ENCODE peak calls at places on chromosome 5, in ten cellular contexts. B is tibial nerve, A is mammary epithelial cell, D is tibial artery, K is breast epithelium, J is GM23248, C is neuronal stem cell, H is OCI-LY7, R is uterus, G is gastrocnemius medialis. I is an unnamed sample. For H3K9me3, the result is how much of the 10 kb centered on the place peaks cover.

GRCh38 chr5:113242481-113243348 is 192.1 kb downstream of the TSSK1B start:
- DNase-seq in B (no peak), A (peak), D (no peak), K (no peak), J (no peak), C (no peak), H (no peak), R (no peak), G (no peak), I (no peak)

GRCh38 chr5:143820451-143820850 is 8.5 kb downstream of the HMHB1 start:
- DNase-seq in B (no peak), A (no peak), D (no peak), K (no peak), J (peak), C (no peak), H (no peak), R (no peak), G (no peak), I (no peak)

GRCh38 chr5:35282805-35283204 is 52.5 kb upstream of the PRLR start:
- DNase-seq in B (no peak), A (no peak), D (no peak), K (no peak), J (no peak), C (no peak), H (no peak), R (no peak), G (no peak), I (no peak)

GRCh38 chr5:14008819-14009311 is 64.4 kb upstream of the DNAH5 start:
- DNase-seq in B (no peak), A (no peak), D (no peak), K (peak), J (no peak), C (no peak), H (no peak), R (no peak), G (no peak), I (peak)

GRCh38 chr5:79875230-79875629 is 115.8 kb downstream of the MTX3 start:
- DNase-seq in B (peak), A (no peak), D (no peak), K (no peak), J (peak), C (no peak), H (no peak), R (no peak), G (no peak), I (no peak)

GRCh38 chr5:10607666-10608442 is 44.0 kb downstream of the ANKRD33B start:
- DNase-seq in B (peak), A (no peak), D (peak), K (no peak), J (peak), C (no peak), H (peak), R (peak), G (peak), I (peak)

GRCh38 chr5:81506900-81507588 is 113.1 kb upstream of the ACOT12 start:
- DNase-seq in B (peak), A (peak), D (peak), K (peak), J (peak), C (peak), H (peak), R (peak), G (peak), I (no peak)

GRCh38 chr5:30539004-30539634 is 654.4 kb upstream of the CDH6 start:
- DNase-seq in B (no peak), A (peak), D (peak), K (no peak), J (no peak), C (no peak), H (no peak), R (no peak), G (no peak), I (peak)

GRCh38 chr5:124754206-124754927 is 7.9 kb upstream of the ZNF608 start:
- DNase-seq in B (no peak), A (no peak), D (no peak), K (no peak), J (peak), C (no peak), H (peak), R (no peak), G (no peak), I (no peak)

GRCh38 chr5:100430268-100430900 is 104.8 kb upstream of the FAM174A start:
- DNase-seq in B (peak), A (peak), D (peak), K (no peak), J (peak), C (peak), H (peak), R (no peak), G (peak), I (peak)

GRCh38 chr5:175385691-175386360 is 58.2 kb downstream of the DRD1 start:
- DNase-seq in B (no peak), A (no peak), D (no peak), K (no peak), J (no peak), C (no peak), H (no peak), R (no peak), G (no peak), I (no peak)

GRCh38 chr5:54838843-54839242 is 146.6 kb downstream of the ESM1 start:
- DNase-seq in B (no peak), A (no peak), D (no peak), K (no peak), J (no peak), C (no peak), H (no peak), R (no peak), G (no peak), I (no peak)

GRCh38 chr5:91224459-91224858 is 158.7 kb downstream of the ARRDC3 start:
- DNase-seq in B (no peak), A (no peak), D (no peak), K (no peak), J (peak), C (no peak), H (no peak), R (no peak), G (no peak), I (no peak)

GRCh38 chr5:115549154-115549553 is 4.6 kb upstream of the FEM1C start:
- DNase-seq in B (no peak), A (no peak), D (no peak), K (no peak), J (no peak), C (no peak), H (peak), R (no peak), G (no peak), I (no peak)

GRCh38 chr5:53481887-53482716 is 1.7 kb downstream of the FST start:
- DNase-seq in B (peak), A (peak), D (peak), K (peak), J (peak), C (peak), H (peak), R (peak), G (no peak), I (peak)

GRCh38 chr5:135441919-135442318 is 5.2 kb downstream of the DCANP1 start:
- DNase-seq in B (no peak), A (no peak), D (no peak), K (no peak), J (no peak), C (no peak), H (no peak), R (no peak), G (no peak), I (no peak)

GRCh38 chr5:141864371-141865370 is 13.5 kb downstream of the PCDH1 start:
- DNase-seq in B (no peak), A (no peak), D (no peak), K (no peak), J (no peak), C (no peak), H (peak), R (no peak), G (no peak), I (no peak)

GRCh38 chr5:165057156-165057555 is 1551.7 kb downstream of the MAT2B start:
- DNase-seq in B (no peak), A (no peak), D (no peak), K (no peak), J (no peak), C (no peak), H (no peak), R (no peak), G (no peak), I (no peak)

GRCh38 chr5:124704594-124705284 is 41.7 kb downstream of the ZNF608 start:
- DNase-seq in B (no peak), A (no peak), D (no peak), K (no peak), J (no peak), C (no peak), H (peak), R (no peak), G (no peak), I (no peak)

GRCh38 chr5:132050136-132050535 is 10.3 kb upstream of the IL3 start:
- DNase-seq in B (no peak), A (no peak), D (peak), K (no peak), J (no peak), C (no peak), H (no peak), R (peak), G (no peak), I (no peak)

GRCh38 chr5:168055982-168056381 is 235.5 kb upstream of the WWC1 start:
- DNase-seq in B (peak), A (no peak), D (no peak), K (no peak), J (no peak), C (no peak), H (no peak), R (no peak), G (no peak), I (no peak)

GRCh38 chr5:26121343-26121742 is 917.0 kb downstream of the CDH9 start:
- DNase-seq in B (peak), A (no peak), D (no peak), K (no peak), J (peak), C (peak), H (no peak), R (no peak), G (no peak), I (no peak)

GRCh38 chr5:94314507-94315170 is 303.8 kb downstream of the KIAA0825 start:
- DNase-seq in B (no peak), A (no peak), D (no peak), K (no peak), J (no peak), C (no peak), H (no peak), R (no peak), G (no peak), I (no peak)

GRCh38 chr5:154758501-154758900 is 3.3 kb downstream of the LARP1 start:
- DNase-seq in B (no peak), A (no peak), D (no peak), K (no peak), J (peak), C (no peak), H (no peak), R (no peak), G (no peak), I (no peak)

GRCh38 chr5:154757647-154758406 is 2.6 kb downstream of the LARP1 start:
- DNase-seq in B (no peak), A (peak), D (no peak), K (no peak), J (peak), C (no peak), H (peak), R (no peak), G (no peak), I (peak)

GRCh38 chr5:154756871-154757646 is 1.9 kb downstream of the LARP1 start:
- DNase-seq in B (no peak), A (peak), D (peak), K (no peak), J (peak), C (peak), H (peak), R (peak), G (peak), I (peak)

GRCh38 chr5:154761062-154761740 is 6.0 kb downstream of the LARP1 start:
- DNase-seq in B (no peak), A (no peak), D (no peak), K (no peak), J (peak), C (no peak), H (peak), R (no peak), G (no peak), I (no peak)

GRCh38 chr5:154758977-154759376 is 3.8 kb downstream of the LARP1 start:
- DNase-seq in B (no peak), A (peak), D (no peak), K (no peak), J (no peak), C (no peak), H (no peak), R (no peak), G (no peak), I (no peak)
- H3K27ac ChIP-seq in B (peak), A (peak), D (peak), K (peak), J (peak), C (no peak), H (no peak), R (no peak), G (peak), I (no peak)

DNA sequence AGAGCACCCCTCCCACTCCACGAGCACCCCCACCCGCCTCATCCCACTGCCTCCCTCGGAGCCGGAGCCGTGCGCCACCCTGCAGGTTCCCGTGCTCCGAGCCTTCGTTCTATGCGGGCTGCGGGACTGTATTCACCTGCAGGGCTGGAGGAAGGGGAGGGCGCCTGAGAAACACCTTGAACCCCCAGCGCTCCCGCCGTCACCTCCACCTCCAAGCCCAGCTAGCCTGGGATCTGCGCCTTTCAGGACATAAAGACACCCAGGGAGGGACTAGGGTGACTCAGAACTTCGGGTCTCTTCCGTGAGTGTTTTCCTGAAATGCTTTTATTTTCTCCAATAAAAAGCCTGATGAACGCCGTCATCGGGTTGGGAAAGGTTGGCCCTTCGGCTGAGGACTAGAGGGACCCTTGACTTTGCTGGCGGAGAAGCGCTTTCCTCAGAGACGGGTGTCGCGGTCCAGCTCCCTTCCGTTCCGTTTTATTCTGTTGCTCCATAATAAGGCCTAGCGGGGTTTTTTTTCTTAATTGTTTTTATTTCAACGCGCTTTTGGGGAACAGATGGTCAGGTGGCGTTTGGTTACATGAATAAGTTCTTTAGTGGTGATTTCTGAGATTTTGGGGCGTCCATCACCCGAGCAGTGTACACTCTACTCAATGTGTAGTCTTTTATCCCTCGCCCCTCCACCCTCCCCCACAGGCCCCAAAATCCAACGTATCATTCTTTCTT is 4.6 kb downstream of the TLX3 start:
- DNase-seq in B (no peak), A (no peak), D (no peak), K (no peak), J (no peak), C (no peak), H (no peak), R (no peak), G (no peak), I (no peak)
- H3K9me3 ChIP-seq in B (under half), A (under half), D (under half), K (under half), J (under half), C (under half), H (under half), R (under half), G (under half), I (under half)

GRCh38 chr5:16690243-16690839 is 73.5 kb upstream of the RETREG1 start:
- DNase-seq in B (peak), A (peak), D (no peak), K (no peak), J (peak), C (peak), H (peak), R (no peak), G (no peak), I (no peak)
- H3K27ac ChIP-seq in B (no peak), A (no peak), D (no peak), K (no peak), J (no peak), C (no peak), H (no peak), R (no peak), G (no peak), I (no peak)

GRCh38 chr5:44997506-44997905 is 188.8 kb downstream of the MRPS30 start:
- DNase-seq in B (no peak), A (no peak), D (no peak), K (no peak), J (no peak), C (no peak), H (no peak), R (no peak), G (no peak), I (no peak)
- H3K9me3 ChIP-seq in B (under half), A (under half), D (under half), K (under half), J (under half), C (under half), H (under half), R (under half), G (under half), I (under half)

GRCh38 chr5:102294996-102295395 is 1.1 kb downstream of the SLCO4C1 start:
- DNase-seq in B (no peak), A (no peak), D (no peak), K (no peak), J (no peak), C (no peak), H (no peak), R (no peak), G (no peak), I (no peak)
- H3K27ac ChIP-seq in B (no peak), A (no peak), D (no peak), K (no peak), J (no peak), C (no peak), H (no peak), R (no peak), G (no peak), I (no peak)

GRCh38 chr5:68924490-68925145 is 169.2 kb upstream of the SLC30A5 start:
- DNase-seq in B (peak), A (peak), D (no peak), K (peak), J (peak), C (no peak), H (no peak), R (no peak), G (no peak), I (peak)

GRCh38 chr5:68932830-68933434 is 160.9 kb upstream of the SLC30A5 start:
- DNase-seq in B (no peak), A (no peak), D (no peak), K (no peak), J (no peak), C (peak), H (peak), R (no peak), G (no peak), I (no peak)

GRCh38 chr5:68928617-68929302 is 165.1 kb upstream of the SLC30A5 start:
- DNase-seq in B (no peak), A (no peak), D (no peak), K (no peak), J (no peak), C (no peak), H (no peak), R (no peak), G (no peak), I (no peak)

DNA sequence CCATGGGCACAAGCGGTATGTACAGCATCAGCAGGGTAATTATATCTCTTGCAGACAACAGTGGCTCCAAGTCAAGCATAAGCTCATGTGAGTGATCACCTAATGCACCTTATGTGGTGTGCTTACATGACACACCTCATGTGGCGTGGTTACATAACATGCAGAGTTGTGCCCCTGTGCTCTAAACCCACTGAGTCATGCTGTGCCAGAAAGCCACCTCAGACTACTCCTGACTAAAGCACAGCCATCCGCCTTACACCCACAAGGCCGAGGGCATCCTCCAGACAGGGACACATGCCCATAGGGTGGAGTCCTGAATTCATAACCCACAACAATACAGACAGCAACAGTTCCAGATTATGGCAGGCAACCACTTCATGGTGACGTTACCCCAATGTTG is 163.7 kb upstream of the SLC30A5 start:
- DNase-seq in B (no peak), A (peak), D (no peak), K (no peak), J (no peak), C (no peak), H (no peak), R (no peak), G (no peak), I (no peak)
- H3K9me3 ChIP-seq in B (under half), A (under half), D (under half), K (under half), J (under half), C (under half), H (under half), R (under half), G (under half), I (under half)

GRCh38 chr5:179495906-179496455 is 54.4 kb upstream of the RUFY1 start:
- DNase-seq in B (no peak), A (no peak), D (no peak), K (no peak), J (no peak), C (no peak), H (no peak), R (no peak), G (no peak), I (no peak)

GRCh38 chr5:179489015-179489414 is 61.3 kb upstream of the RUFY1 start:
- DNase-seq in B (no peak), A (no peak), D (no peak), K (no peak), J (no peak), C (no peak), H (no peak), R (no peak), G (no peak), I (no peak)

GRCh38 chr5:179497636-179498365 is 52.6 kb upstream of the RUFY1 start:
- DNase-seq in B (no peak), A (no peak), D (no peak), K (no peak), J (peak), C (no peak), H (no peak), R (no peak), G (no peak), I (no peak)

GRCh38 chr5:179494774-179495173 is 55.6 kb upstream of the RUFY1 start:
- DNase-seq in B (no peak), A (no peak), D (no peak), K (no peak), J (no peak), C (no peak), H (no peak), R (no peak), G (no peak), I (no peak)
- H3K27ac ChIP-seq in B (no peak), A (no peak), D (no peak), K (no peak), J (no peak), C (no peak), H (no peak), R (no peak), G (no peak), I (no peak)